ENCODE peak calls at places on chromosomes 3 and 15, in six cellular contexts. A, B, G, U, N and D are unnamed samples.

GRCh38 chr3:38960953-38961622 is 90.7 kb downstream of the SCN11A start:
- DNase-seq in A (peak; percentile 39), B (peak; percentile 25), G (peak; percentile 56), U (peak; percentile 8), N (peak; percentile 13), D (no peak)

GRCh38 chr15:85142324-85142723 is 160.7 kb downstream of the PDE8A start:
- DNase-seq in A (no peak), B (no peak), G (no peak), U (no peak), N (no peak), D (no peak)

GRCh38 chr3:195863121-195864061 is 45.0 kb downstream of the TNK2 start:
- DNase-seq in A (peak; percentile 63), B (peak; percentile 60), G (peak; percentile 94), U (no peak), N (peak; percentile 72), D (peak; percentile 90)

GRCh38 chr3:1380926-1381646 is 288.3 kb downstream of the CNTN6 start:
- DNase-seq in A (no peak), B (no peak), G (no peak), U (no peak), N (no peak), D (no peak)

GRCh38 chr15:76993114-76993715 is 1.7 kb upstream of the PSTPIP1 start:
- DNase-seq in A (no peak), B (no peak), G (no peak), U (no peak), N (no peak), D (no peak)

GRCh38 chr15:91561371-91562100 is 292.0 kb upstream of the SLCO3A1 start:
- DNase-seq in A (no peak), B (no peak), G (no peak), U (no peak), N (no peak), D (no peak)

GRCh38 chr3:127690823-127691452 is 18.2 kb downstream of the ABTB1 start:
- DNase-seq in A (no peak), B (peak; percentile 59), G (peak; percentile 73), U (no peak), N (no peak), D (no peak)

GRCh38 chr15:42156266-42156922 is at the start of gene PLA2G4F:
- DNase-seq in A (no peak), B (no peak), G (no peak), U (no peak), N (no peak), D (no peak)

GRCh38 chr15:92901053-92901761 is 1.1 kb downstream of the CHD2 start:
- DNase-seq in A (no peak), B (no peak), G (no peak), U (no peak), N (no peak), D (no peak)

GRCh38 chr3:45234250-45234649 is 8.2 kb upstream of the TMEM158 start:
- DNase-seq in A (no peak), B (no peak), G (no peak), U (no peak), N (no peak), D (no peak)

GRCh38 chr3:192130534-192131132 is 596.7 kb downstream of the FGF12 start:
- DNase-seq in A (peak; percentile 5), B (peak; percentile 42), G (peak; percentile 24), U (peak; percentile 13), N (no peak), D (no peak)

GRCh38 chr3:126211569-126211968 is 31.2 kb upstream of the ALDH1L1 start:
- DNase-seq in A (no peak), B (no peak), G (no peak), U (no peak), N (no peak), D (no peak)

GRCh38 chr15:37111427-37111717 is 11.0 kb upstream of the MEIS2 start:
- DNase-seq in A (no peak), B (no peak), G (no peak), U (no peak), N (no peak), D (no peak)

GRCh38 chr15:26888761-26889160 is 21.9 kb downstream of the GABRA5 start:
- DNase-seq in A (no peak), B (peak; percentile 14), G (peak; percentile 38), U (no peak), N (no peak), D (no peak)

GRCh38 chr15:26890988-26891387 is 24.1 kb downstream of the GABRA5 start:
- DNase-seq in A (no peak), B (no peak), G (no peak), U (no peak), N (no peak), D (no peak)

GRCh38 chr15:26890451-26890850 is 23.6 kb downstream of the GABRA5 start:
- DNase-seq in A (no peak), B (no peak), G (no peak), U (no peak), N (no peak), D (no peak)

GRCh38 chr15:26887926-26888666 is 21.2 kb downstream of the GABRA5 start:
- DNase-seq in A (no peak), B (no peak), G (no peak), U (no peak), N (no peak), D (no peak)

GRCh38 chr15:26889298-26889898 is 22.5 kb downstream of the GABRA5 start:
- DNase-seq in A (no peak), B (peak; percentile 53), G (peak; percentile 57), U (peak; percentile 23), N (no peak), D (no peak)
- TF ChIP-seq TAF1 in A (no peak), B (no peak), G (no peak), U (no peak), N (no peak), D (no peak)

DNA sequence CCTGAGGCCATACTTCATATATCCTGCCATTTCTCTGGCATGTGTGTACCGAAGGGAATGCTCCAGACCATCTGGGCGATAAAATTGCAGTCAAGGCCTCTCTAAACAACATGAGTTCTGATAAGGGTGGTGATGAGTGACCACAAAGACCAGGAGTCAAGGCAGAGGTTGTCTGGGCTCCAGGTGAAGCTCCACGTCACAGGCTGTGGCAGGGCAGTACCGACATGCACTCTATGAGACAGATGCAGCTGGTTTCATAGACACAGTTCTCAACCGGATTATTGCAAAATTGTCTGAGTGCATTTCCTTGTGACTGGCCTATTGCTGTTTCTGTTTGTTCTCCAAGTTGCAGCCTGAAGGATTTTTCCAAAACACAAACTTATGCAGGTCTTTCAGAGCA is 157.5 kb upstream of the HES1 start:
- DNase-seq in A (no peak), B (no peak), G (no peak), U (no peak), N (no peak), D (no peak)
- TF ChIP-seq POLR2AphosphoS5 in A (no peak), B (no peak), G (no peak), U (no peak), N (no peak), D (no peak)

DNA sequence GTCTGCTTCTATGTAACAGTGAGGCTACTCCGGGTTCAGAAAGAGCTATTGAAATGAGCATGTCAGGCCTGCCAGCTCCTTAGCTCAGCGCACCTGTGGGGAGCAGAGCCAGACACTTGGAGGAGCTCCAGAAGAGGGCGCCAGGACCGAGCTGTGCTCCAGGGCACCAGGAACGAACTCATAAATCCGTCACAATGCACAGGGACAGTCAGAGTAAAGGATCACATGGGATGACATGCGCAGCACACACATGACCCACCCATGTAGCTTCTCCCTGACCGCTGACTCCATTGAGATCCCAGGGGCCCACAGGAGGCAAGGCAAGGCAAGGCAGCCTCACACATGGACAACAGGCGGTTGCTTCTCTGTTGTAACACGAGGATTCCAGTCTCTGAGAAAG is 26.0 kb upstream of the GNB5 start:
- DNase-seq in A (peak; percentile 27), B (no peak), G (no peak), U (no peak), N (no peak), D (no peak)
- TF ChIP-seq TAF1 in A (no peak), B (no peak), G (no peak), U (no peak), N (no peak), D (no peak)

GRCh38 chr3:21544076-21544462 is 206.9 kb downstream of the ZNF385D start:
- DNase-seq in A (no peak), B (no peak), G (no peak), U (no peak), N (no peak), D (no peak)

GRCh38 chr3:21542656-21543379 is 208.2 kb downstream of the ZNF385D start:
- DNase-seq in A (no peak), B (no peak), G (no peak), U (no peak), N (no peak), D (no peak)

GRCh38 chr3:21543380-21544075 is 207.5 kb downstream of the ZNF385D start:
- DNase-seq in A (no peak), B (no peak), G (no peak), U (no peak), N (no peak), D (no peak)

DNA sequence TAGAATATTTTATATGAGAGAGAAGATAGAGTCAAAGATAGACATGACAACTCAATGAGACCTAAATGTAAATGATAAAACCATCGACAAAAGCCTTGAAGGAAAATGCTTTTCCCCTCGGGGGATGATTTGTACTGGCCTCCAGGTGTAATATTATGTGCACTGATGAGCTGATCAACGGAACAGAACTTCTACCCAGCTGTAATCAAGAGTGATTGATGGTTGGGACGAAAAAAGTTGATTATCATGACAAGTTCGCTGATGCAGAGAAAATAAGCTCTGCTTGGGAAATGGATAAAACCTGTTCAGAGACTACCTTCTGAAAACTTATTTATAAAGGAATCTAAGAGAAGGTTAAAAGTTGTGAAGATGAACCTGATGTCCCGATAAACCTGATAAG is 210.7 kb downstream of the ZNF385D start:
- DNase-seq in A (no peak), B (no peak), G (no peak), U (no peak), N (no peak), D (no peak)
- TF ChIP-seq POLR2AphosphoS5 in A (no peak), B (no peak), G (no peak), U (no peak), N (no peak), D (no peak)

GRCh38 chr3:20503394-20504082 is 317.5 kb upstream of the SGO1 start:
- DNase-seq in A (no peak), B (no peak), G (no peak), U (no peak), N (no peak), D (no peak)
- TF ChIP-seq TAF1 in A (no peak), B (no peak), G (no peak), U (no peak), N (no peak), D (no peak)